ENCODE peak calls at places on chromosomes 13 and 19, in five cellular contexts. P is central memory CD4-positive, alpha-beta T cell; N is neural crest cell; E is choroid plexus epithelial cell; W is fibroblast of pulmonary artery. H is an unnamed sample.

GRCh38 chr13:61810065-61810464 is 394.4 kb upstream of the PCDH20 start:
- DNase-seq in P (no peak), W (no peak), E (no peak), N (no peak), H (no peak)

GRCh38 chr13:31591834-31592233 is 147.5 kb upstream of the RXFP2 start:
- DNase-seq in E (no peak), P (no peak), W (no peak), N (no peak), H (no peak)

GRCh38 chr19:46607441-46607841 is 6.3 kb downstream of the CALM3 start:
- DNase-seq in N (no peak), P (no peak), W (no peak), E (no peak), H (no peak)

GRCh38 chr13:36089130-36089529 is 42.1 kb downstream of the DCLK1 start:
- DNase-seq in P (no peak), N (no peak), E (peak), W (no peak), H (no peak)

GRCh38 chr13:46803586-46803985 is 6.6 kb upstream of the ESD start:
- DNase-seq in N (no peak), W (no peak), E (peak), P (no peak), H (no peak)

GRCh38 chr19:13262450-13262849 is 112.2 kb downstream of the IER2 start:
- DNase-seq in W (peak), P (peak), N (no peak), E (peak), H (peak)

GRCh38 chr19:50479761-50480251 is 3.2 kb upstream of the GARIN5A start:
- DNase-seq in P (no peak), N (no peak), E (no peak), W (no peak), H (no peak)

GRCh38 chr13:36520111-36520510 is 87.8 kb downstream of the CCNA1 start:
- DNase-seq in W (no peak), P (no peak), N (no peak), E (no peak), H (no peak)

GRCh38 chr19:16197188-16197621 is 506 bp upstream of the AP1M1 start:
- DNase-seq in W (peak), E (peak), P (no peak), N (no peak), H (no peak)

GRCh38 chr13:25111557-25111956 is 15.6 kb downstream of the PABPC3 start:
- DNase-seq in P (no peak), N (no peak), E (peak), W (no peak), H (no peak)

GRCh38 chr19:39082745-39083598 is 1.2 kb upstream of the ACP7 start:
- DNase-seq in N (no peak), W (no peak), E (no peak), P (no peak), H (no peak)

GRCh38 chr19:30208661-30209060 is 163.5 kb upstream of the ZNF536 start:
- DNase-seq in E (no peak), N (no peak), W (no peak), P (no peak), H (no peak)

GRCh38 chr19:46697142-46697960 is 19.6 kb downstream of the PRKD2 start:
- DNase-seq in P (no peak), N (peak), E (peak), W (peak), H (no peak)

GRCh38 chr13:113592571-113592970 is 8.0 kb downstream of the TFDP1 start:
- DNase-seq in E (no peak), W (no peak), N (no peak), P (no peak), H (no peak)

GRCh38 chr13:39597828-39598227 is 5.2 kb downstream of the LHFPL6 start:
- DNase-seq in N (no peak), W (peak), P (no peak), E (peak), H (no peak)

GRCh38 chr13:113119822-113120189 is 2.8 kb upstream of the F10 start:
- DNase-seq in N (no peak), W (no peak), E (no peak), P (no peak), H (no peak)

GRCh38 chr19:15107056-15108010 is at the start of gene SYDE1:
- DNase-seq in P (no peak), E (peak), N (peak), W (peak), H (no peak)

GRCh38 chr13:51874651-51875050 is 12.9 kb downstream of the CCDC70 start:
- DNase-seq in E (no peak), N (no peak), W (no peak), P (no peak), H (no peak)

GRCh38 chr19:954672-955494 is 29.0 kb downstream of the ARID3A start:
- DNase-seq in N (no peak), E (peak), P (no peak), W (no peak), H (no peak)

GRCh38 chr13:109867766-109868165 is 81.4 kb upstream of the IRS2 start:
- DNase-seq in E (peak), P (no peak), W (peak), N (no peak), H (no peak)

GRCh38 chr13:37960427-37960826 is 90.9 kb upstream of the TRPC4 start:
- DNase-seq in W (peak), E (peak), P (no peak), N (no peak), H (no peak)

GRCh38 chr19:48975947-48976847 is 11.1 kb downstream of the FTL start:
- DNase-seq in E (peak), N (peak), W (no peak), P (peak), H (no peak)

GRCh38 chr13:30034448-30034795 is 184.0 kb upstream of the UBL3 start:
- DNase-seq in E (no peak), P (no peak), W (peak), N (no peak), H (no peak)

GRCh38 chr19:787551-787950 is 9.7 kb upstream of the PTBP1 start:
- DNase-seq in W (no peak), N (no peak), E (no peak), P (no peak), H (no peak)

H was measured in GF-D8.